ENCODE peak calls at places on chromosome 1, in five cellular contexts. S, J, L, Q and H are unnamed samples.

GRCh38 chr1:18480315-18481189 is at the start of gene KLHDC7A:
- DNase-seq in S (peak), J (no peak), L (no peak), Q (no peak), H (no peak)

GRCh38 chr1:59695301-59695700 is 119.4 kb upstream of the HOOK1 start:
- DNase-seq in S (no peak), J (no peak), L (no peak), Q (no peak), H (no peak)

GRCh38 chr1:43992232-43992995 is 1.0 kb downstream of the CCDC24 start:
- DNase-seq in S (no peak), J (no peak), L (no peak), Q (no peak), H (no peak)

GRCh38 chr1:195591917-195592672 is 1016.1 kb downstream of the KCNT2 start:
- DNase-seq in S (no peak), J (peak), L (no peak), Q (no peak), H (no peak)

GRCh38 chr1:109272831-109273547 is 10.0 kb downstream of the PSRC1 start:
- DNase-seq in S (no peak), J (no peak), L (no peak), Q (no peak), H (no peak)

GRCh38 chr1:214838351-214838750 is 235.4 kb downstream of the CENPF start:
- DNase-seq in S (no peak), J (peak), L (no peak), Q (no peak), H (no peak)

GRCh38 chr1:118947790-118948189 is 40.4 kb downstream of the TBX15 start:
- DNase-seq in S (no peak), J (no peak), L (no peak), Q (no peak), H (no peak)

GRCh38 chr1:39195166-39196111 is 9.1 kb upstream of the MACF1 start:
- DNase-seq in S (no peak), J (no peak), L (no peak), Q (no peak), H (no peak)

GRCh38 chr1:35637401-35637809 is 3.9 kb downstream of the PSMB2 start:
- DNase-seq in S (no peak), J (peak), L (peak), Q (no peak), H (peak)

GRCh38 chr1:32178380-32179192 is 889 bp upstream of the TXLNA start:
- DNase-seq in S (no peak), J (no peak), L (no peak), Q (no peak), H (no peak)

DNA sequence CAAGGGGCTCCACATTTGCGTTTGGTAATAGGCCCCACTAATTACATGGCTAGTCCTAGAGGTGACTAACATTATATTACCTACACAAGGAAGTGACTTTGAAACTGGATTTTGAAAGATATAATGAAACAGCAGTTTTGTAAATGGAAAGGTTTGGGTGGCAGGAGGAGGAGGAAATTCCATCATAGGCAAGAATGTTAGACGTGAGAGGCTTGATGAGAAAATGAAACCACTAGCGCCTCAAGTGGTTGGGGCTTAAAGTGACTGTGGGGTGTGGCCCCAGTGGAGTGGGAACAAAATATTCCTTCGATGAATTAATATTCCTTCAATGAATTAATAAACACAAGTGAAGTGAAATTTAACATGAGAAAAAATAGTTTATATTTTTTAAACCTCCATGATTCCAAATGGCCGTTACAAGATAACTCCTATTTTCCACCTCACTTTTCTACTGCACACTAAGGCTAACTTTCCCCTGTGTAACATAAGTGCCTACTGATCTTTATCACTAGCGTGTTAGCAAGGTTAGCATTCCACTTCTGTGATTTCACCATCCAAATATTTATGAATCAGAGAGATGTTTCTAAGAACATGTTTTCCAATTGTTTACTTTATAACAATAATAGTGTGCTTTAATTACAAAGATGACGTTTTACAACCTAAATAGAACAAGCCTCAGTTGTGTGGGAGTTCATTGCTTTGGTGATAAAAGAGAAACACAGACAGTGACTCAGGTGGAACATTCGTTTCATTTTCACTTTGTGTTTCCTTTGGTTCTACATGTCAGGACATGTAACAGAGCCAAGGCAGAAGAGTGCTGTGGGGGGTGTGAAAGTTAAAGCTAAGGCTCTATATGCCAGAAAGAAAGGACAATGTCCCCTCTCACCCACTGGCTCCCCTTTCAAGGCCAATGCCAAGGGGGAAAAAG is 12.5 kb upstream of the ATF3 start:
- DNase-seq in S (no peak), J (peak), L (peak), Q (no peak), H (peak)
- TF ChIP-seq CTCF in S (peak), J (peak), L (no peak), Q (peak), H (peak)

GRCh38 chr1:70093250-70093975 is 112.0 kb downstream of the LRRC40 start:
- DNase-seq in S (no peak), J (no peak), L (no peak), Q (no peak), H (no peak)
- TF ChIP-seq CTCF in S (no peak), J (no peak), L (no peak), Q (no peak), H (no peak)

GRCh38 chr1:53180226-53180625 is 16.4 kb upstream of the CPT2 start:
- DNase-seq in S (no peak), J (no peak), L (no peak), Q (no peak), H (no peak)

GRCh38 chr1:53172751-53173498 is 23.7 kb upstream of the CPT2 start:
- DNase-seq in S (no peak), J (no peak), L (peak), Q (peak), H (peak)

GRCh38 chr1:53175302-53175913 is 21.2 kb upstream of the CPT2 start:
- DNase-seq in S (no peak), J (no peak), L (no peak), Q (no peak), H (no peak)

GRCh38 chr1:53180951-53181350 is 15.7 kb upstream of the CPT2 start:
- DNase-seq in S (no peak), J (no peak), L (no peak), Q (no peak), H (no peak)

GRCh38 chr1:53176452-53177344 is 19.9 kb upstream of the CPT2 start:
- DNase-seq in S (no peak), J (no peak), L (no peak), Q (peak), H (no peak)
- TF ChIP-seq CTCF in S (no peak), J (no peak), L (no peak), Q (no peak), H (no peak)

GRCh38 chr1:94795321-94795899 is 24.7 kb upstream of the SLC44A3 start:
- DNase-seq in S (no peak), J (no peak), L (no peak), Q (no peak), H (no peak)

GRCh38 chr1:94792876-94793605 is 27.1 kb upstream of the SLC44A3 start:
- DNase-seq in S (no peak), J (peak), L (no peak), Q (no peak), H (no peak)

GRCh38 chr1:94790670-94791069 is 29.5 kb upstream of the SLC44A3 start:
- DNase-seq in S (no peak), J (no peak), L (no peak), Q (no peak), H (no peak)

GRCh38 chr1:94790246-94790645 is 29.9 kb upstream of the SLC44A3 start:
- DNase-seq in S (no peak), J (no peak), L (no peak), Q (no peak), H (no peak)

GRCh38 chr1:94792473-94792875 is 27.7 kb upstream of the SLC44A3 start:
- DNase-seq in S (no peak), J (peak), L (peak), Q (no peak), H (peak)
- TF ChIP-seq CTCF in S (peak), J (peak), L (no peak), Q (no peak), H (no peak)

GRCh38 chr1:20699558-20699957 is 18.2 kb downstream of the KIF17 start:
- DNase-seq in S (no peak), J (no peak), L (no peak), Q (no peak), H (no peak)

GRCh38 chr1:20697560-20697959 is 20.2 kb downstream of the KIF17 start:
- DNase-seq in S (no peak), J (no peak), L (no peak), Q (no peak), H (no peak)

GRCh38 chr1:20695503-20695902 is 22.3 kb downstream of the KIF17 start:
- DNase-seq in S (no peak), J (no peak), L (no peak), Q (no peak), H (no peak)

GRCh38 chr1:20698195-20698910 is 19.5 kb downstream of the KIF17 start:
- DNase-seq in S (peak), J (peak), L (no peak), Q (no peak), H (no peak)

GRCh38 chr1:20696397-20697333 is 21.1 kb downstream of the KIF17 start:
- DNase-seq in S (peak), J (peak), L (peak), Q (peak), H (peak)
- TF ChIP-seq CTCF in S (peak), J (peak), L (peak), Q (peak), H (peak)

GRCh38 chr1:147496571-147496970 is 44.7 kb upstream of the BCL9 start:
- DNase-seq in S (peak), J (peak), L (no peak), Q (peak), H (no peak)
- TF ChIP-seq CTCF in S (peak), J (peak), L (no peak), Q (peak), H (no peak)

GRCh38 chr1:41728403-41729202 is 190.1 kb downstream of the HIVEP3 start:
- DNase-seq in S (no peak), J (no peak), L (peak), Q (no peak), H (peak)

GRCh38 chr1:41730806-41731205 is 187.9 kb downstream of the HIVEP3 start:
- DNase-seq in S (no peak), J (no peak), L (no peak), Q (no peak), H (no peak)

GRCh38 chr1:41727749-41728115 is 191.0 kb downstream of the HIVEP3 start:
- DNase-seq in S (no peak), J (no peak), L (no peak), Q (no peak), H (no peak)

GRCh38 chr1:41724248-41724647 is 194.5 kb downstream of the HIVEP3 start:
- DNase-seq in S (no peak), J (no peak), L (no peak), Q (no peak), H (no peak)

GRCh38 chr1:41726899-41727748 is 191.6 kb downstream of the HIVEP3 start:
- DNase-seq in S (peak), J (no peak), L (peak), Q (no peak), H (peak)
- TF ChIP-seq CTCF in S (no peak), J (no peak), L (peak), Q (no peak), H (peak)

GRCh38 chr1:208101661-208102431 is 142.3 kb downstream of the PLXNA2 start:
- DNase-seq in S (no peak), J (no peak), L (no peak), Q (no peak), H (no peak)
- TF ChIP-seq CTCF in S (no peak), J (no peak), L (no peak), Q (no peak), H (no peak)

DNA sequence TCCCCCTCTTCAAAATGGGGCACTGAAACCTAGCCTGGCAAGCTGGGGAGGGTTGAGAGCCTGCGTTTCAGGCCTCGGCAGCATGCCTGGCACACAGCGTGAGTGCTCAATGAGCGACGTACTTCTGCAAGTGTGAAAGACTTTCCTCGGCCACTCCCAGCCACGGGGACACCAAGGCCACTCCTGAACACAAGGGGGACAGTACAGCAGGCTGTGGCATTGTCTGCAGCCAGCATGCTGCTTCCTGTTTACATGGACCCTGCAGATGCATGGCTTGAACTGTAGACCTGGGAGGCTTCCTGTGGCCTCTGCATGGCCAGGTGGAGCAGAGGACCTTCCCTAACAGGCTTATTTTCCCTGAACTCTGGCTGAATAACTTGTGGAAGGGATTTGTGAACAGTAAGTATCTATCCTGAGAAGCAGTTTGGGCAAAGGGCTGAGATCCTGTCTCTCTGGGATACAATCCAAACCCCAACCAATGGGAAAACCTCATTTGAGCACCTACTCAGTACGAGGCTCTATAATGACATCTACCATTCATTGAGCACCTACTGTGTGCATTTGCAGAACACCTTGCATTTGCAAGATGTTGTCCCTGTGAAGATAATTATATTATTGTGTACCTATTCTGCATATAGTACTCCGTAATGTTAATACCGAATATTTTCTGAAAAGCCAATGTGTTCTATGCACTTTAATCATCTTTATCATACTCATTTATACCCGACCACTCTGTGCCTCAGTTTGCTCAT is 9.9 kb upstream of the HSPG2 start:
- DNase-seq in S (no peak), J (no peak), L (no peak), Q (no peak), H (no peak)
- TF ChIP-seq CTCF in S (peak), J (no peak), L (no peak), Q (no peak), H (no peak)